ENCODE peak calls at places on chromosomes 5 and 9, in six cellular contexts. O is neuronal stem cell, P is IMR-90, M is mesendoderm, X is H1, W is mesenchymal stem cell. Z is an unnamed sample.

GRCh38 chr9:88533951-88534455 is 975 bp upstream of the NXNL2 start:
- DNase-seq in M (peak; percentile 69), X (peak; percentile 78), O (peak; percentile 12), P (peak; percentile 57), W (peak; percentile 74), Z (peak; percentile 82)

GRCh38 chr9:108994695-108995094 is 18.6 kb downstream of the CTNNAL1 start:
- DNase-seq in X (no peak), P (peak; percentile 58), M (no peak), W (no peak), O (no peak), Z (no peak)

GRCh38 chr9:133443982-133444381 is 15.8 kb upstream of the CACFD1 start:
- DNase-seq in P (peak; percentile 46), M (no peak), W (no peak), O (no peak), X (no peak), Z (no peak)

GRCh38 chr5:142215915-142216681 is 107.5 kb downstream of the NDFIP1 start:
- DNase-seq in W (peak; percentile 96), X (no peak), P (peak; percentile 98), O (no peak), M (peak; percentile 59), Z (no peak)

GRCh38 chr5:119269061-119269579 is 86.7 kb upstream of the TNFAIP8 start:
- DNase-seq in M (peak; percentile 63), X (no peak), O (peak; percentile 33), W (peak; percentile 37), P (peak; percentile 35), Z (peak; percentile 55)

GRCh38 chr9:3954950-3955670 is 344.8 kb downstream of the GLIS3 start:
- DNase-seq in X (no peak), M (peak; percentile 40), P (peak; percentile 55), W (peak; percentile 89), O (no peak), Z (no peak)

GRCh38 chr5:115952579-115952978 is 9.7 kb upstream of the LVRN start:
- DNase-seq in P (no peak), M (no peak), W (no peak), O (no peak), X (no peak), Z (no peak)

GRCh38 chr5:54868511-54869483 is 116.6 kb downstream of the ESM1 start:
- DNase-seq in P (no peak), X (no peak), O (no peak), M (no peak), W (no peak), Z (no peak)

GRCh38 chr9:99478469-99479027 is 256.5 kb downstream of the SEC61B start:
- DNase-seq in M (no peak), W (no peak), X (no peak), O (no peak), P (no peak), Z (no peak)

GRCh38 chr9:108665856-108666784 is 189.7 kb downstream of the ACTL7B start:
- DNase-seq in P (peak; percentile 2), X (no peak), O (no peak), W (no peak), M (no peak), Z (peak; percentile 99)

GRCh38 chr5:82406200-82406773 is 128.1 kb upstream of the RPS23 start:
- DNase-seq in O (no peak), X (no peak), M (peak; percentile 69), W (peak; percentile 95), P (peak; percentile 68), Z (peak; percentile 26)

GRCh38 chr5:174472956-174473355 is 251.4 kb upstream of the MSX2 start:
- DNase-seq in M (no peak), P (no peak), O (no peak), X (no peak), W (no peak), Z (no peak)

GRCh38 chr5:160271396-160271795 is 41.0 kb downstream of the CCNJL start:
- DNase-seq in M (peak; percentile 86), O (no peak), P (no peak), X (no peak), W (peak; percentile 59), Z (no peak)

GRCh38 chr5:5665225-5666075 is 243.0 kb downstream of the ICE1 start:
- DNase-seq in P (no peak), O (no peak), M (no peak), W (no peak), X (no peak), Z (no peak)

GRCh38 chr9:72474676-72475075 is 46.7 kb upstream of the TMC1 start:
- DNase-seq in P (peak; percentile 86), W (peak; percentile 80), O (no peak), X (no peak), M (no peak), Z (no peak)

GRCh38 chr9:87853289-87853688 is 29.4 kb upstream of the SPATA31E1 start:
- DNase-seq in O (no peak), W (no peak), X (no peak), P (no peak), M (no peak), Z (no peak)

GRCh38 chr9:110842169-110842568 is 173.6 kb downstream of the MUSK start:
- DNase-seq in X (no peak), P (no peak), M (peak; percentile 81), W (no peak), O (no peak), Z (peak; percentile 5)

GRCh38 chr9:87711857-87712800 is 13.8 kb upstream of the CTSL start:
- DNase-seq in O (no peak), M (peak; percentile 90), P (peak; percentile 81), W (peak; percentile 87), X (no peak), Z (peak; percentile 99)

GRCh38 chr9:114240216-114240615 is 82.7 kb upstream of the ORM1 start:
- DNase-seq in P (no peak), X (no peak), W (no peak), M (no peak), O (no peak), Z (no peak)

GRCh38 chr5:131475416-131476045 is 159.5 kb downstream of the RAPGEF6 start:
- DNase-seq in M (no peak), W (peak; percentile 8), P (peak; percentile 25), X (no peak), O (no peak), Z (no peak)

GRCh38 chr5:76041863-76042262 is 41.3 kb upstream of the SV2C start:
- DNase-seq in X (peak; percentile 71), P (no peak), W (no peak), O (peak; percentile 23), M (peak; percentile 57), Z (no peak)

GRCh38 chr9:127128341-127129072 is 6.1 kb upstream of the ANGPTL2 start:
- DNase-seq in M (no peak), P (peak; percentile 39), X (no peak), W (no peak), O (no peak), Z (no peak)

GRCh38 chr5:177510567-177511053 is 984 bp upstream of the DOK3 start:
- DNase-seq in O (no peak), P (no peak), M (no peak), W (no peak), X (no peak), Z (peak; percentile 52)

GRCh38 chr9:134850611-134851010 is 30.0 kb upstream of the FCN2 start:
- DNase-seq in W (no peak), M (no peak), O (no peak), X (no peak), P (no peak), Z (no peak)

GRCh38 chr5:91382530-91383026 is 539 bp downstream of the ARRDC3 start:
- DNase-seq in X (no peak), M (peak; percentile 55), W (peak; percentile 48), P (peak; percentile 33), O (peak; percentile 45), Z (peak; percentile 58)
- H4K8ac ChIP-seq in X (no peak overlapping the region), M (no peak overlapping the region), W (no peak overlapping the region), P (no peak overlapping the region), O (no peak overlapping the region), Z (no peak overlapping the region)

GRCh38 chr5:66168226-66168625 is 24.1 kb downstream of the SREK1 start:
- DNase-seq in X (no peak), W (no peak), O (no peak), M (no peak), P (no peak), Z (no peak)

GRCh38 chr5:66170196-66170919 is 26.3 kb downstream of the SREK1 start:
- DNase-seq in O (no peak), X (no peak), W (no peak), M (no peak), P (no peak), Z (no peak)

GRCh38 chr5:66174338-66174737 is 30.2 kb downstream of the SREK1 start:
- DNase-seq in O (no peak), X (no peak), W (peak; percentile 43), P (peak; percentile 47), M (peak; percentile 38), Z (no peak)

GRCh38 chr5:66169534-66169933 is 25.4 kb downstream of the SREK1 start:
- DNase-seq in W (no peak), M (no peak), X (no peak), O (no peak), P (peak; percentile 13), Z (no peak)

DNA sequence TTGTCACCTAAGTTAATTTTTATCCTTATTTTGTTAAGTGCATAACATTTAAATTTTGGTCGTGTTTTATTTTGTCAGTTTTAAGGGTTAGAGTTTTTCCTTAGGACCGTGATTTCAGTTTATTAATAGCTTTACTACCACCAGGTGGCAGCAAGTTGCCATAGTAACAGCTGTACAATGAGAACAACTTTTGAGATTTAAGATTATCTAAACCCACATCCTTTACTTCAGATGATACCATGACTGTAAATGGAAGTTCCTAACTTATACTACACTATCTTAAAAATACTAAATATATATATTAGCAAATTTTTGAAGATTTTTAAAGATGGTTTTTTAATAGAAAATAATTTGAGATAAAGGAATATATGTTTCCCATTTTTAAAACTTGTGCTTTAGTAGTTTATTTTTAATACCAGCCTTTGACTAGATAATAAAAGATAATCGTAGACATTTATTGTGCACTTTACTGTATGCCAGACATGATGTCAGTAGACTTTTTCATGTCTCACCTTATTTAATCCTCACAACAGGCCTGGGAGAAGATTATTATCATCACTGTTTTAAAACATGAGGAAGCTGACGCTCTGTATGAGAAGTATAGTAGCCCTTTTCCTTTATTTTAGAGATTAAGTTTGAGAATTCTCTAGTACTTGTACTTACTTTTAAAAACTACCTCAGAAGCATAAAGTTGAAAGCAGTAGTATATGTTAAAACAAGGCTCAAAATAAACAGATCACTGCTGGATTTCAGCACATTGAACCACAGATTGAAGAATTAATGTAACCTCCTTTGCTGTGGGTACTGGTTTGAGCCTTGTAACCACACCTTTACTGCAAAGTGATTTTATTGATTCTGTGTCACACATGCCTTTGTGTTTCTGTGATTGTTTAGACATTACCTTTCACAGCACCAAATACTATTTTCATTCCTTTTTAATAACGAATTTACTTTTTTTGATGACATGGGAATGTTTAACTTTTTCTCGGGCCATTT is 27.5 kb downstream of the SREK1 start:
- DNase-seq in W (peak; percentile 69), X (no peak), P (peak; percentile 70), M (peak; percentile 54), O (no peak), Z (peak; percentile 24)
- H3K36me3 ChIP-seq in W (peaks cover 79% of the 10 kb centered on the region), X (peaks cover 10% of the 10 kb centered on the region), P (peaks cover 8% of the 10 kb centered on the region), M (no peaks in the 10 kb centered on the region), O (peaks cover 99% of the 10 kb centered on the region), Z (peaks cover 15% of the 10 kb centered on the region)

DNA sequence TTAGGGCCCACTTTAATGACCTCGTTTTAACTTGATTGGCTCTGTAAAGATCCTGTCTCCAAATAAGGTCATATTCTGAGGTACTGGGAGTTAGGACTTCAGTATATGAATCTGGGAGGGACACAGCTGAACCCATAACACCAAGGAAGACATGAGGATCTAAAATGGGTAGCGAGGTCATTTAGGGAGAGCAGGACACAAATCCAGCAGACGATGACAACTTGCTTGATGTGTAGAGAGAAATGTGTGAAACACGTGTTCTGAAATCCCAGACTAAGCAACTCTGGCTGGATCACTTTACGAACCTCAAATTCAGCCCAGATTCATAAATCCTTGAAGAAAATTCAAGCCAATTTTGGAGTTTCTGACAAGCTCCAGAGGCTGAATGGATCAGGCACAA is 74.1 kb upstream of the SLC30A5 start:
- DNase-seq in M (no peak), P (no peak), X (no peak), O (no peak), W (no peak), Z (no peak)
- H4K8ac ChIP-seq in M (no peak overlapping the region), P (no peak overlapping the region), X (no peak overlapping the region), O (no peak overlapping the region), W (no peak overlapping the region), Z (no peak overlapping the region)

GRCh38 chr5:95486185-95486584 is 68.6 kb downstream of the SKIC3 start:
- DNase-seq in W (no peak), M (peak; percentile 23), X (no peak), P (no peak), O (no peak), Z (peak; percentile 31)
- H3K36me3 ChIP-seq in W (peaks cover 98% of the 10 kb centered on the region), M (no peaks in the 10 kb centered on the region), X (peaks cover 5% of the 10 kb centered on the region), P (peaks cover 40% of the 10 kb centered on the region), O (peaks cover 99% of the 10 kb centered on the region), Z (peaks cover 13% of the 10 kb centered on the region)

Z was measured in trophoblast cell.